ENCODE peak calls at places on chromosomes 3 and 15, in ten cellular contexts. One of them, this sample, is unnamed.

GRCh38 chr3:17333446-17333845 is 409.0 kb downstream of the TBC1D5 start:
- DNase-seq in heart left ventricle: no peak
- DNase-seq in heart right ventricle: no peak
- DNase-seq in amniotic epithelial cell: no peak
- DNase-seq in HEK293T: no peak
- DNase-seq in T-helper 9 cell: no peak
- DNase-seq in bronchial epithelial cell: no peak
- DNase-seq in transverse colon: no peak
- DNase-seq in AG10803: no peak
- DNase-seq in AG09309: no peak
- DNase-seq in this sample: no peak

GRCh38 chr3:105598047-105598796 is 231.5 kb downstream of the ALCAM start:
- DNase-seq in amniotic epithelial cell: peak; percentile 96
- DNase-seq in AG09309: peak; percentile 77
- DNase-seq in T-helper 9 cell: no peak
- DNase-seq in transverse colon: no peak
- DNase-seq in bronchial epithelial cell: peak; percentile 96
- DNase-seq in HEK293T: no peak
- DNase-seq in AG10803: peak; percentile 90
- DNase-seq in heart left ventricle: no peak
- DNase-seq in heart right ventricle: no peak
- DNase-seq in this sample: no peak

GRCh38 chr3:47984089-47984759 is 32.0 kb downstream of the MAP4 start:
- DNase-seq in transverse colon: no peak
- DNase-seq in AG09309: peak; percentile 25
- DNase-seq in bronchial epithelial cell: peak; percentile 40
- DNase-seq in heart right ventricle: no peak
- DNase-seq in T-helper 9 cell: no peak
- DNase-seq in AG10803: peak; percentile 74
- DNase-seq in heart left ventricle: no peak
- DNase-seq in HEK293T: no peak
- DNase-seq in amniotic epithelial cell: peak; percentile 75
- DNase-seq in this sample: no peak

GRCh38 chr3:66797916-66798560 is 200.1 kb upstream of the KBTBD8 start:
- DNase-seq in bronchial epithelial cell: no peak
- DNase-seq in HEK293T: no peak
- DNase-seq in heart right ventricle: peak; percentile 37
- DNase-seq in heart left ventricle: no peak
- DNase-seq in amniotic epithelial cell: peak; percentile 59
- DNase-seq in T-helper 9 cell: no peak
- DNase-seq in AG09309: no peak
- DNase-seq in AG10803: peak; percentile 62
- DNase-seq in transverse colon: peak; percentile 24
- DNase-seq in this sample: no peak

GRCh38 chr3:133941390-133941789 is 45.7 kb upstream of the RAB6B start:
- DNase-seq in amniotic epithelial cell: peak; percentile 57
- DNase-seq in T-helper 9 cell: no peak
- DNase-seq in AG10803: peak; percentile 47
- DNase-seq in heart left ventricle: no peak
- DNase-seq in AG09309: no peak
- DNase-seq in transverse colon: no peak
- DNase-seq in HEK293T: no peak
- DNase-seq in heart right ventricle: no peak
- DNase-seq in bronchial epithelial cell: no peak
- DNase-seq in this sample: no peak

GRCh38 chr15:55289573-55290360 is at the start of gene RAB27A:
- DNase-seq in AG10803: peak; percentile 61
- DNase-seq in T-helper 9 cell: peak; percentile 68
- DNase-seq in AG09309: no peak
- DNase-seq in heart left ventricle: peak; percentile 85
- DNase-seq in HEK293T: peak; percentile 56
- DNase-seq in heart right ventricle: peak; percentile 62
- DNase-seq in transverse colon: peak; percentile 84
- DNase-seq in bronchial epithelial cell: peak; percentile 23
- DNase-seq in amniotic epithelial cell: peak; percentile 73
- DNase-seq in this sample: peak; percentile 86

GRCh38 chr3:7793786-7794185 is 707.8 kb upstream of the LMCD1 start:
- DNase-seq in AG09309: no peak
- DNase-seq in AG10803: no peak
- DNase-seq in bronchial epithelial cell: no peak
- DNase-seq in amniotic epithelial cell: no peak
- DNase-seq in heart left ventricle: no peak
- DNase-seq in transverse colon: no peak
- DNase-seq in HEK293T: no peak
- DNase-seq in T-helper 9 cell: no peak
- DNase-seq in heart right ventricle: no peak
- DNase-seq in this sample: no peak

GRCh38 chr3:111803123-111803593 is 55.9 kb upstream of the PHLDB2 start:
- DNase-seq in amniotic epithelial cell: peak; percentile 99
- DNase-seq in heart right ventricle: peak; percentile 39
- DNase-seq in heart left ventricle: no peak
- DNase-seq in T-helper 9 cell: no peak
- DNase-seq in bronchial epithelial cell: peak; percentile 97
- DNase-seq in AG10803: peak; percentile 100
- DNase-seq in transverse colon: peak; percentile 54
- DNase-seq in HEK293T: no peak
- DNase-seq in AG09309: peak; percentile 99
- DNase-seq in this sample: no peak

GRCh38 chr3:27484002-27484844 is at the start of gene SLC4A7:
- DNase-seq in T-helper 9 cell: peak; percentile 100
- DNase-seq in HEK293T: peak; percentile 98
- DNase-seq in heart right ventricle: peak; percentile 97
- DNase-seq in transverse colon: peak; percentile 99
- DNase-seq in amniotic epithelial cell: peak; percentile 91
- DNase-seq in AG10803: peak; percentile 96
- DNase-seq in AG09309: peak; percentile 81
- DNase-seq in heart left ventricle: peak; percentile 99
- DNase-seq in bronchial epithelial cell: peak; percentile 84
- DNase-seq in this sample: peak; percentile 98

GRCh38 chr15:27582741-27583400 is 516.2 kb downstream of the OCA2 start:
- DNase-seq in heart left ventricle: no peak
- DNase-seq in HEK293T: no peak
- DNase-seq in amniotic epithelial cell: no peak
- DNase-seq in AG10803: peak; percentile 71
- DNase-seq in T-helper 9 cell: no peak
- DNase-seq in AG09309: no peak
- DNase-seq in bronchial epithelial cell: no peak
- DNase-seq in heart right ventricle: no peak
- DNase-seq in transverse colon: no peak
- DNase-seq in this sample: no peak

GRCh38 chr3:11200679-11200952 is 46.3 kb downstream of the HRH1 start:
- DNase-seq in HEK293T: no peak
- DNase-seq in transverse colon: no peak
- DNase-seq in heart left ventricle: no peak
- DNase-seq in amniotic epithelial cell: no peak
- DNase-seq in heart right ventricle: no peak
- DNase-seq in T-helper 9 cell: no peak
- DNase-seq in AG09309: no peak
- DNase-seq in bronchial epithelial cell: peak; percentile 76
- DNase-seq in AG10803: peak; percentile 43
- DNase-seq in this sample: no peak

GRCh38 chr3:185793381-185793780 is 31.5 kb downstream of the IGF2BP2 start:
- DNase-seq in heart right ventricle: no peak
- DNase-seq in AG10803: no peak
- DNase-seq in HEK293T: no peak
- DNase-seq in transverse colon: no peak
- DNase-seq in amniotic epithelial cell: no peak
- DNase-seq in bronchial epithelial cell: no peak
- DNase-seq in T-helper 9 cell: no peak
- DNase-seq in AG09309: no peak
- DNase-seq in heart left ventricle: no peak
- DNase-seq in this sample: no peak

GRCh38 chr3:64318001-64318400 is 92.7 kb upstream of the PRICKLE2 start:
- DNase-seq in transverse colon: no peak
- DNase-seq in heart left ventricle: no peak
- DNase-seq in T-helper 9 cell: no peak
- DNase-seq in AG10803: peak; percentile 39
- DNase-seq in bronchial epithelial cell: no peak
- DNase-seq in heart right ventricle: no peak
- DNase-seq in amniotic epithelial cell: peak; percentile 89
- DNase-seq in AG09309: no peak
- DNase-seq in HEK293T: no peak
- DNase-seq in this sample: no peak

GRCh38 chr3:86269364-86270155 is 721.4 kb downstream of the VGLL3 start:
- DNase-seq in AG09309: no peak
- DNase-seq in AG10803: no peak
- DNase-seq in HEK293T: no peak
- DNase-seq in transverse colon: no peak
- DNase-seq in T-helper 9 cell: no peak
- DNase-seq in amniotic epithelial cell: no peak
- DNase-seq in heart right ventricle: no peak
- DNase-seq in heart left ventricle: no peak
- DNase-seq in bronchial epithelial cell: no peak
- DNase-seq in this sample: no peak

GRCh38 chr3:167406876-167407492 is 26.9 kb upstream of the ZBBX start:
- DNase-seq in T-helper 9 cell: no peak
- DNase-seq in AG09309: no peak
- DNase-seq in heart right ventricle: peak; percentile 21
- DNase-seq in heart left ventricle: no peak
- DNase-seq in AG10803: peak; percentile 20
- DNase-seq in transverse colon: peak; percentile 7
- DNase-seq in amniotic epithelial cell: peak; percentile 72
- DNase-seq in bronchial epithelial cell: peak; percentile 77
- DNase-seq in HEK293T: peak; percentile 59
- DNase-seq in this sample: peak; percentile 3

GRCh38 chr3:50316657-50317242 is 5.8 kb downstream of the HYAL2 start:
- DNase-seq in AG10803: no peak
- DNase-seq in AG09309: no peak
- DNase-seq in transverse colon: peak; percentile 91
- DNase-seq in heart left ventricle: no peak
- DNase-seq in T-helper 9 cell: peak; percentile 73
- DNase-seq in amniotic epithelial cell: peak; percentile 67
- DNase-seq in heart right ventricle: no peak
- DNase-seq in HEK293T: no peak
- DNase-seq in bronchial epithelial cell: peak; percentile 98
- DNase-seq in this sample: no peak

GRCh38 chr3:189714991-189715961 is 84.1 kb downstream of the TP63 start:
- DNase-seq in heart right ventricle: no peak
- DNase-seq in AG10803: peak; percentile 88
- DNase-seq in T-helper 9 cell: no peak
- DNase-seq in amniotic epithelial cell: peak; percentile 7
- DNase-seq in heart left ventricle: no peak
- DNase-seq in bronchial epithelial cell: peak; percentile 57
- DNase-seq in transverse colon: no peak
- DNase-seq in HEK293T: no peak
- DNase-seq in AG09309: peak; percentile 61
- DNase-seq in this sample: peak; percentile 11

GRCh38 chr3:141523615-141524375 is 37.0 kb downstream of the RASA2 start:
- DNase-seq in transverse colon: no peak
- DNase-seq in amniotic epithelial cell: no peak
- DNase-seq in heart left ventricle: no peak
- DNase-seq in HEK293T: no peak
- DNase-seq in AG09309: no peak
- DNase-seq in AG10803: no peak
- DNase-seq in bronchial epithelial cell: no peak
- DNase-seq in T-helper 9 cell: no peak
- DNase-seq in heart right ventricle: no peak
- DNase-seq in this sample: no peak

GRCh38 chr3:107981471-107982111 is 109.2 kb downstream of the CD47 start:
- DNase-seq in AG10803: no peak
- DNase-seq in HEK293T: no peak
- DNase-seq in bronchial epithelial cell: no peak
- DNase-seq in T-helper 9 cell: no peak
- DNase-seq in heart left ventricle: peak; percentile 71
- DNase-seq in amniotic epithelial cell: no peak
- DNase-seq in transverse colon: no peak
- DNase-seq in AG09309: no peak
- DNase-seq in heart right ventricle: peak; percentile 29
- DNase-seq in this sample: no peak

GRCh38 chr15:79065361-79065743 is 25.2 kb downstream of the RASGRF1 start:
- DNase-seq in heart right ventricle: no peak
- DNase-seq in bronchial epithelial cell: no peak
- DNase-seq in amniotic epithelial cell: no peak
- DNase-seq in heart left ventricle: no peak
- DNase-seq in AG10803: no peak
- DNase-seq in T-helper 9 cell: no peak
- DNase-seq in AG09309: no peak
- DNase-seq in transverse colon: no peak
- DNase-seq in HEK293T: no peak
- DNase-seq in this sample: no peak

GRCh38 chr15:71916834-71917233 is 106.5 kb downstream of the NR2E3 start:
- DNase-seq in AG10803: no peak
- DNase-seq in transverse colon: no peak
- DNase-seq in bronchial epithelial cell: no peak
- DNase-seq in AG09309: no peak
- DNase-seq in HEK293T: no peak
- DNase-seq in T-helper 9 cell: no peak
- DNase-seq in heart right ventricle: no peak
- DNase-seq in heart left ventricle: no peak
- DNase-seq in amniotic epithelial cell: no peak
- DNase-seq in this sample: no peak

GRCh38 chr3:24185738-24186384 is 240.8 kb downstream of the NR1D2 start:
- DNase-seq in heart right ventricle: peak; percentile 42
- DNase-seq in transverse colon: peak; percentile 18
- DNase-seq in AG09309: peak; percentile 55
- DNase-seq in T-helper 9 cell: no peak
- DNase-seq in AG10803: peak; percentile 73
- DNase-seq in amniotic epithelial cell: peak; percentile 67
- DNase-seq in heart left ventricle: no peak
- DNase-seq in bronchial epithelial cell: peak; percentile 68
- DNase-seq in HEK293T: peak; percentile 64
- DNase-seq in this sample: peak; percentile 32

GRCh38 chr15:94119215-94119815 is 112.0 kb upstream of the MCTP2 start:
- DNase-seq in AG09309: no peak
- DNase-seq in T-helper 9 cell: no peak
- DNase-seq in AG10803: no peak
- DNase-seq in heart right ventricle: peak; percentile 57
- DNase-seq in heart left ventricle: peak; percentile 62
- DNase-seq in bronchial epithelial cell: no peak
- DNase-seq in amniotic epithelial cell: no peak
- DNase-seq in HEK293T: peak; percentile 18
- DNase-seq in transverse colon: no peak
- DNase-seq in this sample: no peak

GRCh38 chr15:73856458-73857192 is 16.7 kb upstream of the TBC1D21 start:
- DNase-seq in transverse colon: no peak
- DNase-seq in heart right ventricle: no peak
- DNase-seq in heart left ventricle: no peak
- DNase-seq in T-helper 9 cell: no peak
- DNase-seq in HEK293T: no peak
- DNase-seq in AG10803: no peak
- DNase-seq in bronchial epithelial cell: no peak
- DNase-seq in amniotic epithelial cell: no peak
- DNase-seq in AG09309: no peak
- DNase-seq in this sample: no peak

GRCh38 chr15:98438326-98438725 is 210.0 kb upstream of the IGF1R start:
- DNase-seq in HEK293T: no peak
- DNase-seq in T-helper 9 cell: no peak
- DNase-seq in amniotic epithelial cell: no peak
- DNase-seq in bronchial epithelial cell: no peak
- DNase-seq in transverse colon: no peak
- DNase-seq in AG10803: no peak
- DNase-seq in AG09309: no peak
- DNase-seq in heart right ventricle: no peak
- DNase-seq in heart left ventricle: no peak
- DNase-seq in this sample: no peak

GRCh38 chr3:62636235-62636826 is 238.9 kb downstream of the CADPS start:
- DNase-seq in HEK293T: no peak
- DNase-seq in bronchial epithelial cell: peak; percentile 12
- DNase-seq in transverse colon: no peak
- DNase-seq in amniotic epithelial cell: no peak
- DNase-seq in heart left ventricle: no peak
- DNase-seq in AG09309: no peak
- DNase-seq in T-helper 9 cell: no peak
- DNase-seq in heart right ventricle: no peak
- DNase-seq in AG10803: no peak
- DNase-seq in this sample: no peak

GRCh38 chr3:45480218-45480617 is 91.8 kb downstream of the LARS2 start:
- DNase-seq in transverse colon: peak; percentile 39
- DNase-seq in AG10803: peak; percentile 24
- DNase-seq in HEK293T: no peak
- DNase-seq in AG09309: no peak
- DNase-seq in amniotic epithelial cell: peak; percentile 7
- DNase-seq in bronchial epithelial cell: peak; percentile 56
- DNase-seq in T-helper 9 cell: no peak
- DNase-seq in heart left ventricle: no peak
- DNase-seq in heart right ventricle: no peak
- DNase-seq in this sample: no peak

GRCh38 chr15:27017168-27017809 is 46.3 kb downstream of the GABRG3 start:
- DNase-seq in transverse colon: no peak
- DNase-seq in amniotic epithelial cell: peak; percentile 21
- DNase-seq in T-helper 9 cell: no peak
- DNase-seq in HEK293T: peak; percentile 41
- DNase-seq in AG09309: peak; percentile 11
- DNase-seq in heart left ventricle: no peak
- DNase-seq in AG10803: peak; percentile 77
- DNase-seq in heart right ventricle: no peak
- DNase-seq in bronchial epithelial cell: peak; percentile 29
- DNase-seq in this sample: no peak